ENCODE peak calls at places on chromosomes 1 and 21, in six cellular contexts. G is activated T-cell treated with anti-CD3 and anti-CD28 coated beads, Interleukin-2, amount 50 U/mL, for 72 hours; A is fibroblast of the conjunctiva; U is mesenteric fat pad; J is progenitor cell of endocrine pancreas; C is choroid plexus epithelial cell. H is an unnamed sample.
A peak's percentile ranks its signal among the peaks of the same experiment; 100 is the strongest.

GRCh38 chr1:227459977-227460376 is 103.4 kb upstream of the ZNF678 start:
- DNase-seq in G (no peak), J (no peak), C (no peak), A (no peak), U (no peak), H (no peak)

GRCh38 chr1:24828887-24829192 is 83.6 kb downstream of the CLIC4 start:
- DNase-seq in G (no peak), A (no peak), C (no peak), J (no peak), U (no peak), H (no peak)

GRCh38 chr21:45003331-45004058 is 63.7 kb downstream of the SLX9 start:
- DNase-seq in G (peak; percentile 0), J (no peak), U (no peak), A (no peak), C (no peak), H (no peak)

GRCh38 chr21:45227735-45228134 is 60.0 kb downstream of the POFUT2 start:
- DNase-seq in J (no peak), A (no peak), C (no peak), U (no peak), G (no peak), H (no peak)

GRCh38 chr1:212034516-212035122 is 738 bp downstream of the INTS7 start:
- DNase-seq in G (peak; percentile 10), A (no peak), U (no peak), C (no peak), J (no peak), H (no peak)

GRCh38 chr1:51516639-51517158 is 2.4 kb downstream of the EPS15 start:
- DNase-seq in G (no peak), J (no peak), C (no peak), A (no peak), U (no peak), H (no peak)

GRCh38 chr1:5938068-5938740 is 54.0 kb downstream of the NPHP4 start:
- DNase-seq in U (no peak), C (peak; percentile 84), G (no peak), A (no peak), J (no peak), H (no peak)

GRCh38 chr1:167593860-167594259 is 36.2 kb upstream of the RCSD1 start:
- DNase-seq in C (no peak), G (no peak), A (no peak), J (no peak), U (no peak), H (no peak)

GRCh38 chr1:226763741-226764264 is 24.7 kb upstream of the ITPKB start:
- DNase-seq in C (peak; percentile 86), U (no peak), J (no peak), A (peak; percentile 6), G (peak; percentile 39), H (peak; percentile 85)

GRCh38 chr1:24910751-24911650 is 19.1 kb downstream of the RUNX3 start:
- DNase-seq in J (no peak), A (no peak), U (no peak), G (peak; percentile 77), C (peak; percentile 72), H (no peak)